ENCODE peak calls at places on chromosomes 7 and 10, in four cellular contexts. P is body of pancreas, Y is lung, R is IMR-90. X is an unnamed sample.
A peak's percentile ranks its signal among the peaks of the same experiment; 100 is the strongest.

GRCh38 chr7:31065021-31065593 is 13.0 kb downstream of the ADCYAP1R1 start:
- DNase-seq in R (no peak), Y (no peak), P (no peak), X (no peak)

GRCh38 chr10:76205361-76205760 is 773.9 kb downstream of the LRMDA start:
- DNase-seq in P (no peak), R (no peak), Y (no peak), X (no peak)

GRCh38 chr10:92126100-92126650 is 164.7 kb downstream of the CPEB3 start:
- DNase-seq in R (peak; percentile 20), P (no peak), Y (no peak), X (no peak)

GRCh38 chr10:63128443-63128842 is 4.7 kb upstream of the NRBF2 start:
- DNase-seq in R (peak; percentile 70), P (no peak), Y (no peak), X (no peak)

GRCh38 chr10:77512219-77512578 is 125.4 kb downstream of the KCNMA1 start:
- DNase-seq in R (no peak), Y (no peak), P (no peak), X (no peak)

GRCh38 chr10:33501161-33501560 is 166.7 kb upstream of the NRP1 start:
- DNase-seq in R (peak; percentile 6), P (no peak), Y (no peak), X (no peak)

GRCh38 chr7:131164900-131165254 is 162.8 kb upstream of the MKLN1 start:
- DNase-seq in Y (no peak), P (no peak), R (no peak), X (no peak)

GRCh38 chr7:53657586-53657985 is 622.2 kb downstream of the POM121L12 start:
- DNase-seq in Y (no peak), P (no peak), R (no peak), X (no peak)

GRCh38 chr10:13787015-13787421 is 200.3 kb downstream of the PRPF18 start:
- DNase-seq in R (peak; percentile 37), Y (no peak), P (no peak), X (no peak)

GRCh38 chr7:30136339-30136738 is 1.6 kb downstream of the MTURN start:
- DNase-seq in Y (no peak), R (no peak), P (no peak), X (no peak)

GRCh38 chr10:77844713-77845454 is 81.7 kb downstream of the DLG5 start:
- DNase-seq in P (no peak), Y (no peak), R (peak; percentile 83), X (no peak)

GRCh38 chr10:21173433-21173963 is 276.4 kb upstream of the NEBL start:
- DNase-seq in Y (no peak), P (peak; percentile 10), R (no peak), X (no peak)

GRCh38 chr7:4297843-4298219 is 384.3 kb upstream of the FOXK1 start:
- DNase-seq in P (no peak), Y (no peak), R (no peak), X (no peak)

GRCh38 chr7:128110641-128111365 is 79.6 kb upstream of the LRRC4 start:
- DNase-seq in P (no peak), Y (no peak), R (no peak), X (peak; percentile 40)

GRCh38 chr7:3427957-3428356 is 126.9 kb downstream of the SDK1 start:
- DNase-seq in Y (no peak), R (no peak), P (no peak), X (no peak)

GRCh38 chr7:34311591-34311990 is 346.4 kb upstream of the NPSR1 start:
- DNase-seq in R (no peak), Y (no peak), P (no peak), X (no peak)

GRCh38 chr10:84267503-84268126 is 22.8 kb downstream of the RGR start:
- DNase-seq in P (peak; percentile 20), Y (no peak), R (peak; percentile 67), X (no peak)

GRCh38 chr10:80429521-80429966 is 21.2 kb downstream of the PRXL2A start:
- DNase-seq in P (peak; percentile 22), R (no peak), Y (peak; percentile 77), X (no peak)

GRCh38 chr10:23171232-23171876 is 20.8 kb upstream of the PTF1A start:
- DNase-seq in P (peak; percentile 56), R (peak; percentile 32), Y (no peak), X (no peak)

GRCh38 chr7:157466473-157467261 is 129.9 kb downstream of the DNAJB6 start:
- DNase-seq in P (no peak), Y (no peak), R (no peak), X (peak; percentile 14)

GRCh38 chr7:33716581-33717477 is 188.5 kb upstream of the BMPER start:
- DNase-seq in R (peak; percentile 66), Y (no peak), P (peak; percentile 12), X (no peak)

GRCh38 chr10:88232029-88232895 is 350.9 kb downstream of the RNLS start:
- DNase-seq in Y (peak; percentile 49), P (peak; percentile 72), R (no peak), X (peak; percentile 88)

GRCh38 chr10:84269773-84270172 is 24.9 kb downstream of the RGR start:
- DNase-seq in P (no peak), R (peak; percentile 92), Y (no peak), X (no peak)

GRCh38 chr7:36607741-36608140 is 116.6 kb downstream of the AOAH start:
- DNase-seq in P (no peak), R (no peak), Y (peak; percentile 84), X (no peak)

GRCh38 chr10:114726820-114727271 is 68.8 kb upstream of the ABLIM1 start:
- DNase-seq in R (no peak), P (no peak), Y (no peak), X (no peak)
- H3K4me1 ChIP-seq in R (no peaks in the 10 kb centered on the region), P (peaks cover 25% of the 10 kb centered on the region), Y (peaks cover 3% of the 10 kb centered on the region), X (no peaks in the 10 kb centered on the region)

DNA sequence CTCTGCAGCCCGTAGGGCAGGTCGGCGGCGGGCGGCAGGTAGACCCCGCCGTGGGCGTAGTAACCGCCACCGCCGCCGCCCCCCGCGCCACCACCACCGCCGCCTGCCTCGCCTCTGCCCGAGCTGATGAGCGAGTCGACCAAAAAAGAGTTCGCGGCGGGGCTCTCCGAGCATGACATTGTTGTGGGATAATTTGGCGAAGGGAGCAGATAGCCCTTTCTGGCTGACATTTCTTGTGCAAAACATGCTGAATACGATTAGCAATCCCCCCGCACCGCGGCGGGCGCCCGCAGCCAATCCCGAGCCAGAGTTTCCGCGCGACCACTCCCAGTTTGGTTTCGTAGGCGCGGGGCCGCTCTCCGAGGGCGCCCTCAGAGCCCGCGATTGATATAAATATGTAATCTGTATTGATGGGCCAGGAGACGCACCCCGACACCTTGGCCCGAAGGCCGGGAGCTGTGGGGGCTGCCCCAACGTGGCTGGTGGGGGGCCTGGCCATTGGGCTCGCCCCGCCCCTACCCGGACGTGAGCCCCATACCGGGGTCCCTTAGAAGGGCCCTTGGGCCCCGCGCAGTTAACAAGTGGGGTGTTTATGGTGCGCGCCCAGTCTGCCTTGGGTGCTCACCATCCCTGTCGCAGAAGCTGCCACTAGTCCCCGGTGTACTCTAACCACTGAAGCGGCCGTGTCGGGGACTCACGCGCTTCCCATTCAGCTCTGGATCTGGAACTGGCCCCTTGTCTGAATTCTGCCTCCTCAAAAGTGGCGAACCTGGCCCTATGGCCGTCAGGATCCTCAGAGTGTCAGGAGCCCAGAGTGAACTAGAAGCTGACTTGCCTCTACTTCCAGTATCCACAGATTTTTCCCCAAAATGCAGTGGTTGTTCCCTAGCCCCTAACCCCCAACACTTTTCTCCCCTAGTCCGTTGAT is at the start of gene HOXA10:
- DNase-seq in Y (no peak), R (no peak), P (no peak), X (peak; percentile 86)
- H3K4me3 ChIP-seq in Y (peak within 1 kb of the TSS; percentile 38), R (peak within 1 kb of the TSS; percentile 38), P (peak within 1 kb of the TSS; percentile 1), X (peak within 1 kb of the TSS; percentile 91)

DNA sequence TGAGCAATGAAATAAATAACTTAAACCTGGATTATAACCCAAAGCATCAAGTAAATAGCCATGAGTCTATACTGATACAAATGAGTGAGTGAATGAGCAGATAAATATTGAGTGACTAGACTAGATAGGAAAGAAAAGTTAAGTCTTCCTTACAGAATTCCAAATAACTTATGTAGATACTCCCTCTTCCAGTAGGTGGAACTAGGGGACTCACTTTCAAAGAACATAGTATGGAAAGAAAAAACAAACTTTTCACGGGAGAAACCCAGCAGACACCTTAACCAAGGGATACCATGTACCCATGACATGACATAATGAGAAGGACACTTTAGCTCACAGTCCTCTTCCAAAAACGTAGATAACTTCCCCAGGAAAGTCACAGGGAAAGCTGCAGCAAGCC is 32.2 kb downstream of the CSGALNACT2 start:
- DNase-seq in P (no peak), Y (no peak), R (peak; percentile 30), X (no peak)
- TF ChIP-seq CTCF in P (no peak), Y (no peak), R (peak; percentile 26), X (no peak)

DNA sequence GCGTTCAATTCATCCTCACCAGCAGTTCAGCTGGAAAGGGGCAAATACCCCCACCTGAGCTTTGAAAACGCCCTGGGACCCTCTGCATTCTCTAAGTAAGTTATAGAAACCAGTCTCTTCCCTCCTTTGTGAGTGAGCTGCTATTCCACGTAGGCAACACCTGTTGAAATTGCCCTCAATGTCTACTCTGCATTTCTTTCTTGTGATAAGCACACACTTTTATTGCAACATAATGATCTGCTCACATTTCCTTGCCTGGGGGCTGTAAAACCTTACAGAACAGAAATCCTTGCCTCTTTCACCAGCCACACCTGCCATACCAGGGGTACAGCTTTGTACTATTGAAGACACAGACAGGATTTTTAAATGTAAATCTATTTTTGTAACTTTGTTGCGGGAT is 155.8 kb upstream of the LANCL2 start:
- DNase-seq in P (no peak), R (no peak), Y (no peak), X (no peak)
- H3K4me1 ChIP-seq in P (no peaks in the 10 kb centered on the region), R (peaks cover 22% of the 10 kb centered on the region), Y (no peaks in the 10 kb centered on the region), X (no peaks in the 10 kb centered on the region)

X was measured in tibial artery.